ENCODE peak calls at places on chromosomes 2 and 18, in eight cellular contexts. One of them, this sample, is unnamed.

GRCh38 chr2:159032156-159032555 is 63.7 kb downstream of the TANC1 start:
- DNase-seq in hippocampal formation: no peak
- DNase-seq in activated T-cell treated with anti-CD3 and anti-CD28 coated beads, Interleukin-2, amount 50 U/mL, for 72 hours: no peak
- DNase-seq in stimulated activated CD4-positive, alpha-beta T cell treated with anti-CD3 and anti-CD28 coated beads, TNF-alpha, amount 100 ng/mL, for 1 hour: no peak
- DNase-seq in activated gamma-delta T cell treated with Interleukin-2 at 50 U/mL for 16 hours: no peak
- DNase-seq in GM06990: no peak
- DNase-seq in heart left ventricle: no peak
- DNase-seq in GM23248: no peak
- DNase-seq in this sample: no peak

GRCh38 chr18:62938006-62938405 is 222.7 kb downstream of the PHLPP1 start:
- DNase-seq in hippocampal formation: no peak
- DNase-seq in activated T-cell treated with anti-CD3 and anti-CD28 coated beads, Interleukin-2, amount 50 U/mL, for 72 hours: no peak
- DNase-seq in stimulated activated CD4-positive, alpha-beta T cell treated with anti-CD3 and anti-CD28 coated beads, TNF-alpha, amount 100 ng/mL, for 1 hour: no peak
- DNase-seq in activated gamma-delta T cell treated with Interleukin-2 at 50 U/mL for 16 hours: no peak
- DNase-seq in GM06990: no peak
- DNase-seq in heart left ventricle: no peak
- DNase-seq in GM23248: peak; percentile 67
- DNase-seq in this sample: no peak

GRCh38 chr2:168530980-168531379 is 74.9 kb downstream of the CERS6 start:
- DNase-seq in hippocampal formation: no peak
- DNase-seq in activated T-cell treated with anti-CD3 and anti-CD28 coated beads, Interleukin-2, amount 50 U/mL, for 72 hours: no peak
- DNase-seq in stimulated activated CD4-positive, alpha-beta T cell treated with anti-CD3 and anti-CD28 coated beads, TNF-alpha, amount 100 ng/mL, for 1 hour: no peak
- DNase-seq in activated gamma-delta T cell treated with Interleukin-2 at 50 U/mL for 16 hours: no peak
- DNase-seq in GM06990: no peak
- DNase-seq in heart left ventricle: no peak
- DNase-seq in GM23248: peak; percentile 65
- DNase-seq in this sample: no peak

GRCh38 chr2:55929476-55929875 is 5.9 kb upstream of the EFEMP1 start:
- DNase-seq in hippocampal formation: no peak
- DNase-seq in activated T-cell treated with anti-CD3 and anti-CD28 coated beads, Interleukin-2, amount 50 U/mL, for 72 hours: no peak
- DNase-seq in stimulated activated CD4-positive, alpha-beta T cell treated with anti-CD3 and anti-CD28 coated beads, TNF-alpha, amount 100 ng/mL, for 1 hour: no peak
- DNase-seq in activated gamma-delta T cell treated with Interleukin-2 at 50 U/mL for 16 hours: no peak
- DNase-seq in GM06990: no peak
- DNase-seq in heart left ventricle: no peak
- DNase-seq in GM23248: peak; percentile 17
- DNase-seq in this sample: no peak

GRCh38 chr2:241989074-241989473 is 119.5 kb downstream of the RTP5 start:
- DNase-seq in hippocampal formation: no peak
- DNase-seq in activated T-cell treated with anti-CD3 and anti-CD28 coated beads, Interleukin-2, amount 50 U/mL, for 72 hours: no peak
- DNase-seq in stimulated activated CD4-positive, alpha-beta T cell treated with anti-CD3 and anti-CD28 coated beads, TNF-alpha, amount 100 ng/mL, for 1 hour: no peak
- DNase-seq in activated gamma-delta T cell treated with Interleukin-2 at 50 U/mL for 16 hours: no peak
- DNase-seq in GM06990: no peak
- DNase-seq in heart left ventricle: no peak
- DNase-seq in GM23248: no peak
- DNase-seq in this sample: no peak

GRCh38 chr18:9779630-9780029 is 71.5 kb downstream of the RAB31 start:
- DNase-seq in hippocampal formation: no peak
- DNase-seq in activated T-cell treated with anti-CD3 and anti-CD28 coated beads, Interleukin-2, amount 50 U/mL, for 72 hours: no peak
- DNase-seq in stimulated activated CD4-positive, alpha-beta T cell treated with anti-CD3 and anti-CD28 coated beads, TNF-alpha, amount 100 ng/mL, for 1 hour: no peak
- DNase-seq in activated gamma-delta T cell treated with Interleukin-2 at 50 U/mL for 16 hours: no peak
- DNase-seq in GM06990: no peak
- DNase-seq in heart left ventricle: no peak
- DNase-seq in GM23248: peak; percentile 55
- DNase-seq in this sample: no peak

GRCh38 chr2:6372317-6372903 is 493.3 kb downstream of the CMPK2 start:
- DNase-seq in hippocampal formation: no peak
- DNase-seq in activated T-cell treated with anti-CD3 and anti-CD28 coated beads, Interleukin-2, amount 50 U/mL, for 72 hours: no peak
- DNase-seq in stimulated activated CD4-positive, alpha-beta T cell treated with anti-CD3 and anti-CD28 coated beads, TNF-alpha, amount 100 ng/mL, for 1 hour: no peak
- DNase-seq in activated gamma-delta T cell treated with Interleukin-2 at 50 U/mL for 16 hours: no peak
- DNase-seq in GM06990: no peak
- DNase-seq in heart left ventricle: no peak
- DNase-seq in GM23248: peak; percentile 60
- DNase-seq in this sample: no peak

GRCh38 chr18:25464211-25464610 is 112.2 kb upstream of the ZNF521 start:
- DNase-seq in hippocampal formation: no peak
- DNase-seq in activated T-cell treated with anti-CD3 and anti-CD28 coated beads, Interleukin-2, amount 50 U/mL, for 72 hours: no peak
- DNase-seq in stimulated activated CD4-positive, alpha-beta T cell treated with anti-CD3 and anti-CD28 coated beads, TNF-alpha, amount 100 ng/mL, for 1 hour: no peak
- DNase-seq in activated gamma-delta T cell treated with Interleukin-2 at 50 U/mL for 16 hours: no peak
- DNase-seq in GM06990: no peak
- DNase-seq in heart left ventricle: no peak
- DNase-seq in GM23248: peak; percentile 62
- DNase-seq in this sample: no peak

GRCh38 chr2:181152221-181152620 is 171.8 kb downstream of the UBE2E3 start:
- DNase-seq in hippocampal formation: no peak
- DNase-seq in activated T-cell treated with anti-CD3 and anti-CD28 coated beads, Interleukin-2, amount 50 U/mL, for 72 hours: no peak
- DNase-seq in stimulated activated CD4-positive, alpha-beta T cell treated with anti-CD3 and anti-CD28 coated beads, TNF-alpha, amount 100 ng/mL, for 1 hour: no peak
- DNase-seq in activated gamma-delta T cell treated with Interleukin-2 at 50 U/mL for 16 hours: no peak
- DNase-seq in GM06990: no peak
- DNase-seq in heart left ventricle: no peak
- DNase-seq in GM23248: no peak
- DNase-seq in this sample: no peak

GRCh38 chr2:164015328-164016123 is 279.7 kb upstream of the FIGN start:
- DNase-seq in hippocampal formation: no peak
- DNase-seq in activated T-cell treated with anti-CD3 and anti-CD28 coated beads, Interleukin-2, amount 50 U/mL, for 72 hours: no peak
- DNase-seq in stimulated activated CD4-positive, alpha-beta T cell treated with anti-CD3 and anti-CD28 coated beads, TNF-alpha, amount 100 ng/mL, for 1 hour: no peak
- DNase-seq in activated gamma-delta T cell treated with Interleukin-2 at 50 U/mL for 16 hours: no peak
- DNase-seq in GM06990: peak; percentile 68
- DNase-seq in heart left ventricle: peak; percentile 42
- DNase-seq in GM23248: peak; percentile 71
- DNase-seq in this sample: no peak

GRCh38 chr2:147846382-147847081 is 1.7 kb downstream of the ACVR2A start:
- DNase-seq in hippocampal formation: peak; percentile 14
- DNase-seq in activated T-cell treated with anti-CD3 and anti-CD28 coated beads, Interleukin-2, amount 50 U/mL, for 72 hours: no peak
- DNase-seq in stimulated activated CD4-positive, alpha-beta T cell treated with anti-CD3 and anti-CD28 coated beads, TNF-alpha, amount 100 ng/mL, for 1 hour: no peak
- DNase-seq in activated gamma-delta T cell treated with Interleukin-2 at 50 U/mL for 16 hours: no peak
- DNase-seq in GM06990: no peak
- DNase-seq in heart left ventricle: no peak
- DNase-seq in GM23248: peak; percentile 36
- DNase-seq in this sample: no peak

GRCh38 chr2:85523906-85524566 is 14.9 kb upstream of the MAT2A start:
- DNase-seq in hippocampal formation: no peak
- DNase-seq in activated T-cell treated with anti-CD3 and anti-CD28 coated beads, Interleukin-2, amount 50 U/mL, for 72 hours: no peak
- DNase-seq in stimulated activated CD4-positive, alpha-beta T cell treated with anti-CD3 and anti-CD28 coated beads, TNF-alpha, amount 100 ng/mL, for 1 hour: no peak
- DNase-seq in activated gamma-delta T cell treated with Interleukin-2 at 50 U/mL for 16 hours: no peak
- DNase-seq in GM06990: no peak
- DNase-seq in heart left ventricle: no peak
- DNase-seq in GM23248: peak; percentile 27
- DNase-seq in this sample: no peak

GRCh38 chr2:214410128-214410775 is 602 bp upstream of the VWC2L start:
- DNase-seq in hippocampal formation: peak; percentile 60
- DNase-seq in activated T-cell treated with anti-CD3 and anti-CD28 coated beads, Interleukin-2, amount 50 U/mL, for 72 hours: no peak
- DNase-seq in stimulated activated CD4-positive, alpha-beta T cell treated with anti-CD3 and anti-CD28 coated beads, TNF-alpha, amount 100 ng/mL, for 1 hour: no peak
- DNase-seq in activated gamma-delta T cell treated with Interleukin-2 at 50 U/mL for 16 hours: no peak
- DNase-seq in GM06990: no peak
- DNase-seq in heart left ventricle: no peak
- DNase-seq in GM23248: no peak
- DNase-seq in this sample: no peak

GRCh38 chr2:58574873-58575272 is 333.7 kb upstream of the FANCL start:
- DNase-seq in hippocampal formation: no peak
- DNase-seq in activated T-cell treated with anti-CD3 and anti-CD28 coated beads, Interleukin-2, amount 50 U/mL, for 72 hours: no peak
- DNase-seq in stimulated activated CD4-positive, alpha-beta T cell treated with anti-CD3 and anti-CD28 coated beads, TNF-alpha, amount 100 ng/mL, for 1 hour: no peak
- DNase-seq in activated gamma-delta T cell treated with Interleukin-2 at 50 U/mL for 16 hours: no peak
- DNase-seq in GM06990: no peak
- DNase-seq in heart left ventricle: no peak
- DNase-seq in GM23248: peak; percentile 55
- DNase-seq in this sample: no peak

GRCh38 chr2:44799105-44799504 is 142.4 kb upstream of the SIX3 start:
- DNase-seq in hippocampal formation: no peak
- DNase-seq in activated T-cell treated with anti-CD3 and anti-CD28 coated beads, Interleukin-2, amount 50 U/mL, for 72 hours: no peak
- DNase-seq in stimulated activated CD4-positive, alpha-beta T cell treated with anti-CD3 and anti-CD28 coated beads, TNF-alpha, amount 100 ng/mL, for 1 hour: no peak
- DNase-seq in activated gamma-delta T cell treated with Interleukin-2 at 50 U/mL for 16 hours: no peak
- DNase-seq in GM06990: no peak
- DNase-seq in heart left ventricle: no peak
- DNase-seq in GM23248: no peak
- DNase-seq in this sample: no peak

GRCh38 chr2:1659951-1660565 is 84.3 kb downstream of the PXDN start:
- DNase-seq in hippocampal formation: no peak
- DNase-seq in activated T-cell treated with anti-CD3 and anti-CD28 coated beads, Interleukin-2, amount 50 U/mL, for 72 hours: no peak
- DNase-seq in stimulated activated CD4-positive, alpha-beta T cell treated with anti-CD3 and anti-CD28 coated beads, TNF-alpha, amount 100 ng/mL, for 1 hour: no peak
- DNase-seq in activated gamma-delta T cell treated with Interleukin-2 at 50 U/mL for 16 hours: no peak
- DNase-seq in GM06990: no peak
- DNase-seq in heart left ventricle: peak; percentile 18
- DNase-seq in GM23248: no peak
- DNase-seq in this sample: no peak

GRCh38 chr18:62828091-62828640 is 112.8 kb downstream of the PHLPP1 start:
- DNase-seq in hippocampal formation: no peak
- DNase-seq in activated T-cell treated with anti-CD3 and anti-CD28 coated beads, Interleukin-2, amount 50 U/mL, for 72 hours: no peak
- DNase-seq in stimulated activated CD4-positive, alpha-beta T cell treated with anti-CD3 and anti-CD28 coated beads, TNF-alpha, amount 100 ng/mL, for 1 hour: no peak
- DNase-seq in activated gamma-delta T cell treated with Interleukin-2 at 50 U/mL for 16 hours: no peak
- DNase-seq in GM06990: no peak
- DNase-seq in heart left ventricle: no peak
- DNase-seq in GM23248: peak; percentile 21
- DNase-seq in this sample: no peak

GRCh38 chr2:172234716-172235661 is 132.3 kb upstream of the DLX2 start:
- DNase-seq in hippocampal formation: no peak
- DNase-seq in activated T-cell treated with anti-CD3 and anti-CD28 coated beads, Interleukin-2, amount 50 U/mL, for 72 hours: peak; percentile 40
- DNase-seq in stimulated activated CD4-positive, alpha-beta T cell treated with anti-CD3 and anti-CD28 coated beads, TNF-alpha, amount 100 ng/mL, for 1 hour: no peak
- DNase-seq in activated gamma-delta T cell treated with Interleukin-2 at 50 U/mL for 16 hours: peak; percentile 26
- DNase-seq in GM06990: no peak
- DNase-seq in heart left ventricle: peak; percentile 39
- DNase-seq in GM23248: peak; percentile 39
- DNase-seq in this sample: peak; percentile 10

GRCh38 chr18:76721207-76721996 is 101.0 kb upstream of the ZNF236 start:
- DNase-seq in hippocampal formation: no peak
- DNase-seq in activated T-cell treated with anti-CD3 and anti-CD28 coated beads, Interleukin-2, amount 50 U/mL, for 72 hours: peak; percentile 73
- DNase-seq in stimulated activated CD4-positive, alpha-beta T cell treated with anti-CD3 and anti-CD28 coated beads, TNF-alpha, amount 100 ng/mL, for 1 hour: no peak
- DNase-seq in activated gamma-delta T cell treated with Interleukin-2 at 50 U/mL for 16 hours: peak; percentile 74
- DNase-seq in GM06990: no peak
- DNase-seq in heart left ventricle: no peak
- DNase-seq in GM23248: no peak
- DNase-seq in this sample: peak; percentile 82

GRCh38 chr2:127635380-127636237 is 10.3 kb upstream of the GPR17 start:
- DNase-seq in hippocampal formation: no peak
- DNase-seq in activated T-cell treated with anti-CD3 and anti-CD28 coated beads, Interleukin-2, amount 50 U/mL, for 72 hours: no peak
- DNase-seq in stimulated activated CD4-positive, alpha-beta T cell treated with anti-CD3 and anti-CD28 coated beads, TNF-alpha, amount 100 ng/mL, for 1 hour: no peak
- DNase-seq in activated gamma-delta T cell treated with Interleukin-2 at 50 U/mL for 16 hours: no peak
- DNase-seq in GM06990: no peak
- DNase-seq in heart left ventricle: no peak
- DNase-seq in GM23248: no peak
- DNase-seq in this sample: no peak

GRCh38 chr2:58971511-58971910 is 730.4 kb upstream of the FANCL start:
- DNase-seq in hippocampal formation: no peak
- DNase-seq in activated T-cell treated with anti-CD3 and anti-CD28 coated beads, Interleukin-2, amount 50 U/mL, for 72 hours: no peak
- DNase-seq in stimulated activated CD4-positive, alpha-beta T cell treated with anti-CD3 and anti-CD28 coated beads, TNF-alpha, amount 100 ng/mL, for 1 hour: no peak
- DNase-seq in activated gamma-delta T cell treated with Interleukin-2 at 50 U/mL for 16 hours: no peak
- DNase-seq in GM06990: no peak
- DNase-seq in heart left ventricle: no peak
- DNase-seq in GM23248: no peak
- DNase-seq in this sample: no peak

GRCh38 chr2:181004647-181005325 is 24.4 kb downstream of the UBE2E3 start:
- DNase-seq in hippocampal formation: no peak
- DNase-seq in activated T-cell treated with anti-CD3 and anti-CD28 coated beads, Interleukin-2, amount 50 U/mL, for 72 hours: no peak
- DNase-seq in stimulated activated CD4-positive, alpha-beta T cell treated with anti-CD3 and anti-CD28 coated beads, TNF-alpha, amount 100 ng/mL, for 1 hour: no peak
- DNase-seq in activated gamma-delta T cell treated with Interleukin-2 at 50 U/mL for 16 hours: no peak
- DNase-seq in GM06990: no peak
- DNase-seq in heart left ventricle: no peak
- DNase-seq in GM23248: no peak
- DNase-seq in this sample: no peak

GRCh38 chr2:106581755-106582430 is 94.7 kb downstream of the CD8B2 start:
- DNase-seq in hippocampal formation: no peak
- DNase-seq in activated T-cell treated with anti-CD3 and anti-CD28 coated beads, Interleukin-2, amount 50 U/mL, for 72 hours: peak; percentile 53
- DNase-seq in stimulated activated CD4-positive, alpha-beta T cell treated with anti-CD3 and anti-CD28 coated beads, TNF-alpha, amount 100 ng/mL, for 1 hour: no peak
- DNase-seq in activated gamma-delta T cell treated with Interleukin-2 at 50 U/mL for 16 hours: peak; percentile 17
- DNase-seq in GM06990: peak; percentile 16
- DNase-seq in heart left ventricle: peak; percentile 68
- DNase-seq in GM23248: peak; percentile 91
- DNase-seq in this sample: peak; percentile 64

GRCh38 chr2:10514743-10515142 is 66.6 kb upstream of the ODC1 start:
- DNase-seq in hippocampal formation: no peak
- DNase-seq in activated T-cell treated with anti-CD3 and anti-CD28 coated beads, Interleukin-2, amount 50 U/mL, for 72 hours: no peak
- DNase-seq in stimulated activated CD4-positive, alpha-beta T cell treated with anti-CD3 and anti-CD28 coated beads, TNF-alpha, amount 100 ng/mL, for 1 hour: no peak
- DNase-seq in activated gamma-delta T cell treated with Interleukin-2 at 50 U/mL for 16 hours: no peak
- DNase-seq in GM06990: no peak
- DNase-seq in heart left ventricle: no peak
- DNase-seq in GM23248: peak; percentile 89
- DNase-seq in this sample: no peak

GRCh38 chr2:64052468-64053241 is 33.4 kb upstream of the VPS54 start:
- DNase-seq in hippocampal formation: peak; percentile 2
- DNase-seq in activated T-cell treated with anti-CD3 and anti-CD28 coated beads, Interleukin-2, amount 50 U/mL, for 72 hours: no peak
- DNase-seq in stimulated activated CD4-positive, alpha-beta T cell treated with anti-CD3 and anti-CD28 coated beads, TNF-alpha, amount 100 ng/mL, for 1 hour: no peak
- DNase-seq in activated gamma-delta T cell treated with Interleukin-2 at 50 U/mL for 16 hours: no peak
- DNase-seq in GM06990: no peak
- DNase-seq in heart left ventricle: no peak
- DNase-seq in GM23248: no peak
- DNase-seq in this sample: no peak

GRCh38 chr2:31275976-31276375 is 42.0 kb downstream of the EHD3 start:
- DNase-seq in hippocampal formation: no peak
- DNase-seq in activated T-cell treated with anti-CD3 and anti-CD28 coated beads, Interleukin-2, amount 50 U/mL, for 72 hours: no peak
- DNase-seq in stimulated activated CD4-positive, alpha-beta T cell treated with anti-CD3 and anti-CD28 coated beads, TNF-alpha, amount 100 ng/mL, for 1 hour: no peak
- DNase-seq in activated gamma-delta T cell treated with Interleukin-2 at 50 U/mL for 16 hours: no peak
- DNase-seq in GM06990: no peak
- DNase-seq in heart left ventricle: peak; percentile 81
- DNase-seq in GM23248: no peak
- DNase-seq in this sample: no peak

GRCh38 chr2:155022531-155022930 is 324.0 kb downstream of the KCNJ3 start:
- DNase-seq in hippocampal formation: no peak
- DNase-seq in activated T-cell treated with anti-CD3 and anti-CD28 coated beads, Interleukin-2, amount 50 U/mL, for 72 hours: no peak
- DNase-seq in stimulated activated CD4-positive, alpha-beta T cell treated with anti-CD3 and anti-CD28 coated beads, TNF-alpha, amount 100 ng/mL, for 1 hour: no peak
- DNase-seq in activated gamma-delta T cell treated with Interleukin-2 at 50 U/mL for 16 hours: no peak
- DNase-seq in GM06990: no peak
- DNase-seq in heart left ventricle: no peak
- DNase-seq in GM23248: no peak
- DNase-seq in this sample: no peak

GRCh38 chr2:78718483-78718882 is 307.0 kb upstream of the REG3G start:
- DNase-seq in hippocampal formation: no peak
- DNase-seq in activated T-cell treated with anti-CD3 and anti-CD28 coated beads, Interleukin-2, amount 50 U/mL, for 72 hours: no peak
- DNase-seq in stimulated activated CD4-positive, alpha-beta T cell treated with anti-CD3 and anti-CD28 coated beads, TNF-alpha, amount 100 ng/mL, for 1 hour: no peak
- DNase-seq in activated gamma-delta T cell treated with Interleukin-2 at 50 U/mL for 16 hours: no peak
- DNase-seq in GM06990: no peak
- DNase-seq in heart left ventricle: no peak
- DNase-seq in GM23248: no peak
- DNase-seq in this sample: no peak

GRCh38 chr18:46831434-46831833 is 74.6 kb upstream of the ST8SIA5 start:
- DNase-seq in hippocampal formation: no peak
- DNase-seq in activated T-cell treated with anti-CD3 and anti-CD28 coated beads, Interleukin-2, amount 50 U/mL, for 72 hours: no peak
- DNase-seq in stimulated activated CD4-positive, alpha-beta T cell treated with anti-CD3 and anti-CD28 coated beads, TNF-alpha, amount 100 ng/mL, for 1 hour: no peak
- DNase-seq in activated gamma-delta T cell treated with Interleukin-2 at 50 U/mL for 16 hours: no peak
- DNase-seq in GM06990: no peak
- DNase-seq in heart left ventricle: no peak
- DNase-seq in GM23248: no peak
- DNase-seq in this sample: no peak

GRCh38 chr18:42157420-42157819 is 202.4 kb downstream of the PIK3C3 start:
- DNase-seq in hippocampal formation: no peak
- DNase-seq in activated T-cell treated with anti-CD3 and anti-CD28 coated beads, Interleukin-2, amount 50 U/mL, for 72 hours: no peak
- DNase-seq in stimulated activated CD4-positive, alpha-beta T cell treated with anti-CD3 and anti-CD28 coated beads, TNF-alpha, amount 100 ng/mL, for 1 hour: no peak
- DNase-seq in activated gamma-delta T cell treated with Interleukin-2 at 50 U/mL for 16 hours: no peak
- DNase-seq in GM06990: no peak
- DNase-seq in heart left ventricle: no peak
- DNase-seq in GM23248: no peak
- DNase-seq in this sample: no peak

GRCh38 chr2:127176371-127177311 is 43.5 kb downstream of the CYP27C1 start:
- DNase-seq in hippocampal formation: peak; percentile 64
- DNase-seq in activated T-cell treated with anti-CD3 and anti-CD28 coated beads, Interleukin-2, amount 50 U/mL, for 72 hours: no peak
- DNase-seq in stimulated activated CD4-positive, alpha-beta T cell treated with anti-CD3 and anti-CD28 coated beads, TNF-alpha, amount 100 ng/mL, for 1 hour: no peak
- DNase-seq in activated gamma-delta T cell treated with Interleukin-2 at 50 U/mL for 16 hours: no peak
- DNase-seq in GM06990: no peak
- DNase-seq in heart left ventricle: no peak
- DNase-seq in GM23248: peak; percentile 81
- DNase-seq in this sample: no peak

GRCh38 chr2:190404487-190404886 is 3.7 kb upstream of the MFSD6 start:
- DNase-seq in hippocampal formation: peak; percentile 48
- DNase-seq in activated T-cell treated with anti-CD3 and anti-CD28 coated beads, Interleukin-2, amount 50 U/mL, for 72 hours: peak; percentile 22
- DNase-seq in stimulated activated CD4-positive, alpha-beta T cell treated with anti-CD3 and anti-CD28 coated beads, TNF-alpha, amount 100 ng/mL, for 1 hour: no peak
- DNase-seq in activated gamma-delta T cell treated with Interleukin-2 at 50 U/mL for 16 hours: no peak
- DNase-seq in GM06990: no peak
- DNase-seq in heart left ventricle: no peak
- DNase-seq in GM23248: peak; percentile 46
- DNase-seq in this sample: no peak

GRCh38 chr18:23798824-23799223 is 109.6 kb downstream of the LAMA3 start:
- DNase-seq in hippocampal formation: no peak
- DNase-seq in activated T-cell treated with anti-CD3 and anti-CD28 coated beads, Interleukin-2, amount 50 U/mL, for 72 hours: no peak
- DNase-seq in stimulated activated CD4-positive, alpha-beta T cell treated with anti-CD3 and anti-CD28 coated beads, TNF-alpha, amount 100 ng/mL, for 1 hour: no peak
- DNase-seq in activated gamma-delta T cell treated with Interleukin-2 at 50 U/mL for 16 hours: no peak
- DNase-seq in GM06990: no peak
- DNase-seq in heart left ventricle: no peak
- DNase-seq in GM23248: no peak
- DNase-seq in this sample: no peak

GRCh38 chr2:221529943-221530652 is 42.0 kb downstream of the EPHA4 start:
- DNase-seq in hippocampal formation: no peak
- DNase-seq in activated T-cell treated with anti-CD3 and anti-CD28 coated beads, Interleukin-2, amount 50 U/mL, for 72 hours: no peak
- DNase-seq in stimulated activated CD4-positive, alpha-beta T cell treated with anti-CD3 and anti-CD28 coated beads, TNF-alpha, amount 100 ng/mL, for 1 hour: no peak
- DNase-seq in activated gamma-delta T cell treated with Interleukin-2 at 50 U/mL for 16 hours: no peak
- DNase-seq in GM06990: no peak
- DNase-seq in heart left ventricle: no peak
- DNase-seq in GM23248: peak; percentile 89
- DNase-seq in this sample: no peak

This sample was measured in stimulated activated naive CD8-positive, alpha-beta T cell treated with anti-CD3 and anti-CD28 coated beads, Interleukin-15, amount 100 ng/mL, for 72 hours.